ENCODE peak calls at places on chromosomes 13 and 19, in ten cellular contexts. One of them, this sample, is unnamed.

GRCh38 chr13:50375792-50376191 is 360.5 kb downstream of the KCNRG start:
- DNase-seq in tibial artery: no peak
- DNase-seq in WERI-Rb-1: no peak
- DNase-seq in progenitor cell of endocrine pancreas: no peak
- DNase-seq in RWPE1: no peak
- DNase-seq in AG09309: peak; percentile 49
- DNase-seq in K562: no peak
- DNase-seq in PC-3: peak; percentile 37
- DNase-seq in mucosa of descending colon: no peak
- DNase-seq in CD4-positive, alpha-beta T cell: no peak
- DNase-seq in this sample: peak; percentile 52

GRCh38 chr19:46081928-46082727 is 41.3 kb upstream of the IGFL4 start:
- DNase-seq in WERI-Rb-1: peak; percentile 25
- DNase-seq in progenitor cell of endocrine pancreas: peak; percentile 18
- DNase-seq in tibial artery: no peak
- DNase-seq in mucosa of descending colon: no peak
- DNase-seq in PC-3: peak; percentile 65
- DNase-seq in K562: peak; percentile 50
- DNase-seq in AG09309: no peak
- DNase-seq in CD4-positive, alpha-beta T cell: no peak
- DNase-seq in RWPE1: peak; percentile 46
- DNase-seq in this sample: peak; percentile 55

GRCh38 chr19:15187026-15188007 is 13.5 kb downstream of the NOTCH3 start:
- DNase-seq in tibial artery: no peak
- DNase-seq in K562: peak; percentile 70
- DNase-seq in WERI-Rb-1: no peak
- DNase-seq in RWPE1: no peak
- DNase-seq in progenitor cell of endocrine pancreas: no peak
- DNase-seq in CD4-positive, alpha-beta T cell: no peak
- DNase-seq in PC-3: peak; percentile 19
- DNase-seq in AG09309: no peak
- DNase-seq in mucosa of descending colon: no peak
- DNase-seq in this sample: no peak

GRCh38 chr13:111666377-111666776 is 345.9 kb downstream of the TEX29 start:
- DNase-seq in AG09309: no peak
- DNase-seq in RWPE1: no peak
- DNase-seq in CD4-positive, alpha-beta T cell: no peak
- DNase-seq in tibial artery: no peak
- DNase-seq in WERI-Rb-1: no peak
- DNase-seq in PC-3: no peak
- DNase-seq in K562: no peak
- DNase-seq in progenitor cell of endocrine pancreas: no peak
- DNase-seq in mucosa of descending colon: no peak
- DNase-seq in this sample: no peak

GRCh38 chr19:53511933-53512374 is 26.0 kb upstream of the ZNF331 start:
- DNase-seq in CD4-positive, alpha-beta T cell: peak; percentile 38
- DNase-seq in RWPE1: peak; percentile 13
- DNase-seq in AG09309: peak; percentile 46
- DNase-seq in progenitor cell of endocrine pancreas: peak; percentile 60
- DNase-seq in K562: peak; percentile 63
- DNase-seq in mucosa of descending colon: peak; percentile 70
- DNase-seq in tibial artery: peak; percentile 69
- DNase-seq in PC-3: peak; percentile 63
- DNase-seq in WERI-Rb-1: peak; percentile 79
- DNase-seq in this sample: peak; percentile 52

GRCh38 chr19:5094768-5095567 is 126.1 kb downstream of the KDM4B start:
- DNase-seq in progenitor cell of endocrine pancreas: no peak
- DNase-seq in K562: no peak
- DNase-seq in AG09309: no peak
- DNase-seq in tibial artery: no peak
- DNase-seq in RWPE1: no peak
- DNase-seq in CD4-positive, alpha-beta T cell: no peak
- DNase-seq in WERI-Rb-1: no peak
- DNase-seq in mucosa of descending colon: no peak
- DNase-seq in PC-3: no peak
- DNase-seq in this sample: no peak

GRCh38 chr13:79434578-79434977 is 28.5 kb upstream of the RBM26 start:
- DNase-seq in AG09309: peak; percentile 44
- DNase-seq in tibial artery: no peak
- DNase-seq in CD4-positive, alpha-beta T cell: no peak
- DNase-seq in PC-3: no peak
- DNase-seq in RWPE1: no peak
- DNase-seq in K562: no peak
- DNase-seq in mucosa of descending colon: no peak
- DNase-seq in WERI-Rb-1: no peak
- DNase-seq in progenitor cell of endocrine pancreas: no peak
- DNase-seq in this sample: no peak

GRCh38 chr19:12117203-12117970 is 22.8 kb downstream of the ZNF20 start:
- DNase-seq in WERI-Rb-1: no peak
- DNase-seq in PC-3: no peak
- DNase-seq in mucosa of descending colon: no peak
- DNase-seq in AG09309: no peak
- DNase-seq in tibial artery: no peak
- DNase-seq in K562: peak; percentile 17
- DNase-seq in RWPE1: no peak
- DNase-seq in CD4-positive, alpha-beta T cell: no peak
- DNase-seq in progenitor cell of endocrine pancreas: no peak
- DNase-seq in this sample: no peak

GRCh38 chr19:2221250-2221831 is 14.8 kb downstream of the PLEKHJ1 start:
- DNase-seq in K562: no peak
- DNase-seq in CD4-positive, alpha-beta T cell: no peak
- DNase-seq in progenitor cell of endocrine pancreas: no peak
- DNase-seq in tibial artery: no peak
- DNase-seq in RWPE1: no peak
- DNase-seq in PC-3: no peak
- DNase-seq in mucosa of descending colon: no peak
- DNase-seq in AG09309: no peak
- DNase-seq in WERI-Rb-1: no peak
- DNase-seq in this sample: no peak

GRCh38 chr19:2223959-2224358 is 12.2 kb downstream of the PLEKHJ1 start:
- DNase-seq in mucosa of descending colon: no peak
- DNase-seq in progenitor cell of endocrine pancreas: no peak
- DNase-seq in K562: no peak
- DNase-seq in RWPE1: no peak
- DNase-seq in tibial artery: no peak
- DNase-seq in WERI-Rb-1: no peak
- DNase-seq in CD4-positive, alpha-beta T cell: no peak
- DNase-seq in PC-3: no peak
- DNase-seq in AG09309: no peak
- DNase-seq in this sample: no peak

GRCh38 chr19:2219726-2220125 is 16.4 kb downstream of the PLEKHJ1 start:
- DNase-seq in WERI-Rb-1: no peak
- DNase-seq in CD4-positive, alpha-beta T cell: no peak
- DNase-seq in PC-3: no peak
- DNase-seq in tibial artery: no peak
- DNase-seq in progenitor cell of endocrine pancreas: no peak
- DNase-seq in K562: no peak
- DNase-seq in mucosa of descending colon: no peak
- DNase-seq in RWPE1: no peak
- DNase-seq in AG09309: no peak
- DNase-seq in this sample: no peak

GRCh38 chr19:2223391-2223790 is 12.7 kb downstream of the PLEKHJ1 start:
- DNase-seq in progenitor cell of endocrine pancreas: no peak
- DNase-seq in tibial artery: no peak
- DNase-seq in AG09309: no peak
- DNase-seq in CD4-positive, alpha-beta T cell: no peak
- DNase-seq in PC-3: no peak
- DNase-seq in K562: no peak
- DNase-seq in RWPE1: no peak
- DNase-seq in mucosa of descending colon: no peak
- DNase-seq in WERI-Rb-1: no peak
- DNase-seq in this sample: no peak

DNA sequence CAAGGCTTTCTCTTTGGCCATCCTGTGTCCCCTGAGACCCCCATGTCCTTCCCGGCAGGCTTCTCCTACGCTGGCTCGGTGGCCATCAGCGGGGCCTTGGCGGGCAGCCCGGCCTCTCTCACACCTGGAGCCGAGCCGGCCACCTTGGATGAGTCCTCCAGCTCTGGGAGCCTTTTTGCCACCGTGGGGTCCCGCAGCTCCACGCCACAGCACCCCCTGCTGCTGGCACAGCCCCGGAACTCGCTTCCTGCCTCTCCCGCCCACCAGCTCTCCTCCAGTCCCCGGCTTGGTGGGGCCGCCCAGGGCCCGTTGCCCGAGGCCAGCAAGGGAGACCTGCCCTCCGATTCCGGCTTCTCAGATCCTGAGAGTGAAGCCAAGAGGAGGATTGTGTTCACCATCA is 14.2 kb downstream of the PLEKHJ1 start:
- DNase-seq in K562: no peak
- DNase-seq in WERI-Rb-1: peak; percentile 31
- DNase-seq in mucosa of descending colon: no peak
- DNase-seq in AG09309: no peak
- DNase-seq in progenitor cell of endocrine pancreas: no peak
- DNase-seq in tibial artery: no peak
- DNase-seq in PC-3: no peak
- DNase-seq in CD4-positive, alpha-beta T cell: no peak
- DNase-seq in RWPE1: no peak
- DNase-seq in this sample: no peak
- TF ChIP-seq CTCF in K562: peak; percentile 11
- TF ChIP-seq CTCF in WERI-Rb-1: peak; percentile 50
- TF ChIP-seq CTCF in mucosa of descending colon: no peak
- TF ChIP-seq CTCF in AG09309: peak; percentile 4
- TF ChIP-seq CTCF in progenitor cell of endocrine pancreas: peak; percentile 21
- TF ChIP-seq CTCF in tibial artery: peak; percentile 19
- TF ChIP-seq CTCF in PC-3: peak; percentile 22
- TF ChIP-seq CTCF in CD4-positive, alpha-beta T cell: no peak
- TF ChIP-seq CTCF in RWPE1: no peak
- TF ChIP-seq CTCF in this sample: peak; percentile 9

GRCh38 chr13:23509781-23510543 is 60.2 kb upstream of the TNFRSF19 start:
- DNase-seq in RWPE1: peak; percentile 19
- DNase-seq in progenitor cell of endocrine pancreas: no peak
- DNase-seq in CD4-positive, alpha-beta T cell: no peak
- DNase-seq in PC-3: peak; percentile 79
- DNase-seq in AG09309: peak; percentile 53
- DNase-seq in mucosa of descending colon: no peak
- DNase-seq in tibial artery: no peak
- DNase-seq in K562: no peak
- DNase-seq in WERI-Rb-1: no peak
- DNase-seq in this sample: peak; percentile 79

GRCh38 chr13:23513460-23513859 is 56.8 kb upstream of the TNFRSF19 start:
- DNase-seq in K562: no peak
- DNase-seq in AG09309: no peak
- DNase-seq in mucosa of descending colon: no peak
- DNase-seq in tibial artery: no peak
- DNase-seq in PC-3: no peak
- DNase-seq in WERI-Rb-1: no peak
- DNase-seq in progenitor cell of endocrine pancreas: no peak
- DNase-seq in CD4-positive, alpha-beta T cell: no peak
- DNase-seq in RWPE1: no peak
- DNase-seq in this sample: no peak

GRCh38 chr13:23512762-23513395 is 57.3 kb upstream of the TNFRSF19 start:
- DNase-seq in PC-3: peak; percentile 15
- DNase-seq in mucosa of descending colon: no peak
- DNase-seq in WERI-Rb-1: no peak
- DNase-seq in K562: no peak
- DNase-seq in CD4-positive, alpha-beta T cell: no peak
- DNase-seq in tibial artery: no peak
- DNase-seq in RWPE1: no peak
- DNase-seq in AG09309: no peak
- DNase-seq in progenitor cell of endocrine pancreas: no peak
- DNase-seq in this sample: no peak

GRCh38 chr13:23510544-23510916 is 59.7 kb upstream of the TNFRSF19 start:
- DNase-seq in CD4-positive, alpha-beta T cell: no peak
- DNase-seq in PC-3: no peak
- DNase-seq in AG09309: peak; percentile 44
- DNase-seq in tibial artery: no peak
- DNase-seq in WERI-Rb-1: no peak
- DNase-seq in progenitor cell of endocrine pancreas: no peak
- DNase-seq in K562: no peak
- DNase-seq in RWPE1: no peak
- DNase-seq in mucosa of descending colon: no peak
- DNase-seq in this sample: peak; percentile 74

DNA sequence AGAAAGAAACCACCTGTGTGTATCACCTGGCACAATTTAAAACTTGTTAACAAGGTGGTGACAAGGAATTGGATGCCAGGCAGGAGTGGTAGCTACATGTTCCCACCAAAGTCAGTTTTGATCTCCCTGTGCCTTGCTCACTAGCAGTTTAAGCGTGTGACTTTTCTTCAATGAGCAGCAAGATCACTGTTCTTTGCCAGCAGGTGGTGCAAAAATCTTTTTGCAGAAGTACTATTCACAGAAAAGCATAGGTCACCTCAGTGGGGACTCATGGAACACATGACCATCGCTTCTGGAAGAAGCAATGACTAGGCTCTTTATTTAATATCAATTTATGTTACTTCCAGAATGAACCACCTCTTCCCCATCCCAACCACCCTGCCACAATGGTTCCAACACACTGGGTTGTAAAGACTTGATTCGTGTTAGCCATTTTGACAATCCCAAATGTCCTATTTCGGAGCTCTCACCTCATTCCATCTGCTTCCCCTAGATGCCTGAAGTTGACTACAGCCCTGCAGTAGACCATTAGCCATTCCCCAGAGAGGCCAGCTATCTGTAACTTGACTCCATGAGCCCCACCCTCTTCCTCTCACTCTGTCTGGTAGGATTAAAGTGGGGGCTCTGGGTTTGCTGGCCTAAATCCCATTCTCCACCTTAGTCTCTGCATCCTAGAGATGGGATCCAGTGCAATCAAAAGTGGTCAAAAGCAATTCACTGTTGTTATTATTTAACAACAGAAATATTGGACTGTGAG is 59.1 kb upstream of the TNFRSF19 start:
- DNase-seq in CD4-positive, alpha-beta T cell: no peak
- DNase-seq in K562: no peak
- DNase-seq in mucosa of descending colon: no peak
- DNase-seq in PC-3: peak; percentile 50
- DNase-seq in tibial artery: no peak
- DNase-seq in AG09309: no peak
- DNase-seq in WERI-Rb-1: peak; percentile 61
- DNase-seq in progenitor cell of endocrine pancreas: no peak
- DNase-seq in RWPE1: no peak
- DNase-seq in this sample: peak; percentile 52
- TF ChIP-seq CTCF in CD4-positive, alpha-beta T cell: no peak
- TF ChIP-seq CTCF in K562: peak; percentile 23
- TF ChIP-seq CTCF in mucosa of descending colon: no peak
- TF ChIP-seq CTCF in PC-3: peak; percentile 56
- TF ChIP-seq CTCF in tibial artery: no peak
- TF ChIP-seq CTCF in AG09309: peak; percentile 27
- TF ChIP-seq CTCF in WERI-Rb-1: peak; percentile 47
- TF ChIP-seq CTCF in progenitor cell of endocrine pancreas: peak; percentile 38
- TF ChIP-seq CTCF in RWPE1: no peak
- TF ChIP-seq CTCF in this sample: peak; percentile 26

GRCh38 chr19:37226248-37226647 is 8.2 kb downstream of the ZNF383 start:
- DNase-seq in tibial artery: no peak
- DNase-seq in AG09309: no peak
- DNase-seq in CD4-positive, alpha-beta T cell: no peak
- DNase-seq in progenitor cell of endocrine pancreas: no peak
- DNase-seq in WERI-Rb-1: no peak
- DNase-seq in mucosa of descending colon: no peak
- DNase-seq in K562: no peak
- DNase-seq in RWPE1: no peak
- DNase-seq in PC-3: no peak
- DNase-seq in this sample: no peak

DNA sequence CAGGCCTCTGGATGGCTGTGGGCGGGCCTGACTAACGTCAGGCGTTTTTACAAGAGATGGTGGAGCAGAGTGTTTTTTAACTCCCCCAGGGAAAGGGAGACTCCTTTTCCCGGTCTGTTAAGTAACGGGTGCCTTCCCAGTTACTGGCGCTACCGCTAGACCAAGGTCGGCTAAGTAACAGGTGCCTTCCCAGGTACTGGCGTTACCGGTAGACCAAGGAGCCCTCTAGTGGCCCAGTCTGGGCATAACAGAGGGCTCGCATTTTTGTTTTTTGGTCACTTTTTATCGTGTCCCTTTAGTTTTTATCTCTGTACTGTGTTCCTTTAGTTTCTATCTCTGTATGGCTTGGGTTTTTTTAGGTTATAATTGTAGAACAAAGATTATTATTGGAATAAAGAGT is 10.0 kb downstream of the ZNF383 start:
- DNase-seq in tibial artery: no peak
- DNase-seq in mucosa of descending colon: no peak
- DNase-seq in AG09309: no peak
- DNase-seq in PC-3: peak; percentile 6
- DNase-seq in RWPE1: no peak
- DNase-seq in WERI-Rb-1: peak; percentile 62
- DNase-seq in progenitor cell of endocrine pancreas: peak; percentile 23
- DNase-seq in K562: no peak
- DNase-seq in CD4-positive, alpha-beta T cell: no peak
- DNase-seq in this sample: no peak
- TF ChIP-seq CTCF in tibial artery: peak; percentile 30
- TF ChIP-seq CTCF in mucosa of descending colon: no peak
- TF ChIP-seq CTCF in AG09309: peak; percentile 61
- TF ChIP-seq CTCF in PC-3: peak; percentile 42
- TF ChIP-seq CTCF in RWPE1: peak; percentile 13
- TF ChIP-seq CTCF in WERI-Rb-1: peak; percentile 78
- TF ChIP-seq CTCF in progenitor cell of endocrine pancreas: peak; percentile 62
- TF ChIP-seq CTCF in K562: peak; percentile 58
- TF ChIP-seq CTCF in CD4-positive, alpha-beta T cell: peak; percentile 35
- TF ChIP-seq CTCF in this sample: peak; percentile 62

GRCh38 chr19:29527500-29528328 is 1.9 kb downstream of the VSTM2B start:
- DNase-seq in RWPE1: peak; percentile 12
- DNase-seq in WERI-Rb-1: no peak
- DNase-seq in AG09309: no peak
- DNase-seq in PC-3: no peak
- DNase-seq in mucosa of descending colon: no peak
- DNase-seq in tibial artery: no peak
- DNase-seq in K562: no peak
- DNase-seq in progenitor cell of endocrine pancreas: no peak
- DNase-seq in CD4-positive, alpha-beta T cell: no peak
- DNase-seq in this sample: no peak
- TF ChIP-seq CTCF in RWPE1: no peak
- TF ChIP-seq CTCF in WERI-Rb-1: peak; percentile 40
- TF ChIP-seq CTCF in AG09309: no peak
- TF ChIP-seq CTCF in PC-3: no peak
- TF ChIP-seq CTCF in mucosa of descending colon: no peak
- TF ChIP-seq CTCF in tibial artery: no peak
- TF ChIP-seq CTCF in K562: no peak
- TF ChIP-seq CTCF in progenitor cell of endocrine pancreas: peak; percentile 24
- TF ChIP-seq CTCF in CD4-positive, alpha-beta T cell: no peak
- TF ChIP-seq CTCF in this sample: no peak